ENCODE peak calls at places on chromosomes 5 and 9, in seven cellular contexts. H is GM12878, W is HCT116, P is SK-N-SH, J is H1, V is HepG2, L is K562. K is an unnamed sample.
A peak's percentile ranks its signal among the peaks of the same experiment; 100 is the strongest.

GRCh38 chr5:30040483-30041116 is 1152.9 kb upstream of the CDH6 start:
- DNase-seq in H (no peak), W (peak; percentile 15), P (peak; percentile 50), J (peak; percentile 27), V (peak; percentile 69), L (peak; percentile 73), K (peak; percentile 80)

GRCh38 chr9:34272146-34272545 is 56.9 kb downstream of the KIF24 start:
- DNase-seq in H (no peak), W (no peak), P (no peak), J (no peak), V (no peak), L (no peak), K (no peak)

GRCh38 chr9:2389404-2389803 is 232.2 kb upstream of the VLDLR start:
- DNase-seq in H (no peak), W (no peak), P (no peak), J (no peak), V (no peak), L (no peak), K (no peak)

GRCh38 chr5:26813235-26813634 is 225.2 kb downstream of the CDH9 start:
- DNase-seq in H (no peak), W (no peak), P (no peak), J (no peak), V (no peak), L (no peak), K (no peak)

GRCh38 chr9:136078025-136078424 is 17.1 kb downstream of the NACC2 start:
- DNase-seq in H (no peak), W (no peak), P (peak; percentile 10), J (no peak), V (no peak), L (no peak), K (no peak)

GRCh38 chr5:102778478-102778877 is 23.4 kb downstream of the PAM start:
- DNase-seq in H (no peak), W (no peak), P (no peak), J (no peak), V (no peak), L (no peak), K (no peak)

GRCh38 chr9:70603020-70603411 is 188.6 kb upstream of the KLF9 start:
- DNase-seq in H (no peak), W (no peak), P (no peak), J (no peak), V (no peak), L (no peak), K (no peak)

GRCh38 chr5:90777959-90778358 is 219.4 kb downstream of the ADGRV1 start:
- DNase-seq in H (no peak), W (no peak), P (no peak), J (no peak), V (no peak), L (no peak), K (no peak)

GRCh38 chr5:33195431-33196128 is 245.2 kb upstream of the TARS1 start:
- DNase-seq in H (no peak), W (no peak), P (no peak), J (no peak), V (no peak), L (no peak), K (no peak)

GRCh38 chr5:150208187-150209015 is 18.5 kb downstream of the SLC6A7 start:
- DNase-seq in H (no peak), W (no peak), P (no peak), J (no peak), V (no peak), L (no peak), K (no peak)

GRCh38 chr5:171913987-171914273 is 92.5 kb downstream of the FBXW11 start:
- DNase-seq in H (no peak), W (no peak), P (no peak), J (no peak), V (no peak), L (no peak), K (no peak)

GRCh38 chr5:157761690-157762611 is 18.4 kb downstream of the LSM11 start:
- DNase-seq in H (no peak), W (peak; percentile 35), P (peak; percentile 75), J (no peak), V (peak; percentile 60), L (peak; percentile 61), K (peak; percentile 73)

GRCh38 chr9:114410910-114411309 is 23.1 kb upstream of the AKNA start:
- DNase-seq in H (no peak), W (no peak), P (no peak), J (no peak), V (no peak), L (no peak), K (no peak)

GRCh38 chr9:135499326-135500070 is 984 bp upstream of the MRPS2 start:
- DNase-seq in H (no peak), W (peak; percentile 69), P (peak; percentile 90), J (no peak), V (peak; percentile 85), L (peak; percentile 90), K (peak; percentile 91)

GRCh38 chr5:86797677-86798076 is 179.9 kb downstream of the COX7C start:
- DNase-seq in H (no peak), W (no peak), P (no peak), J (peak; percentile 34), V (no peak), L (no peak), K (no peak)

GRCh38 chr5:177474845-177475562 is 1.6 kb upstream of the DBN1 start:
- DNase-seq in H (no peak), W (no peak), P (no peak), J (no peak), V (no peak), L (no peak), K (no peak)

GRCh38 chr9:75873707-75874106 is 16.8 kb upstream of the PCSK5 start:
- DNase-seq in H (no peak), W (no peak), P (no peak), J (no peak), V (no peak), L (no peak), K (no peak)

GRCh38 chr5:9380108-9380507 is 165.8 kb downstream of the SEMA5A start:
- DNase-seq in H (no peak), W (no peak), P (no peak), J (no peak), V (no peak), L (no peak), K (no peak)

GRCh38 chr5:12861891-12862290 is 957.6 kb upstream of the CTNND2 start:
- DNase-seq in H (no peak), W (no peak), P (no peak), J (peak; percentile 15), V (no peak), L (no peak), K (no peak)

GRCh38 chr5:25028994-25029393 is 384.2 kb upstream of the CDH10 start:
- DNase-seq in H (no peak), W (no peak), P (no peak), J (no peak), V (no peak), L (no peak), K (peak; percentile 51)

GRCh38 chr5:81249240-81249639 is 16.1 kb downstream of the CKMT2 start:
- DNase-seq in H (no peak), W (no peak), P (no peak), J (no peak), V (no peak), L (no peak), K (no peak)

GRCh38 chr9:105138306-105138801 is 106.1 kb upstream of the SLC44A1 start:
- DNase-seq in H (no peak), W (no peak), P (no peak), J (peak; percentile 82), V (peak; percentile 28), L (no peak), K (peak; percentile 12)
- TF ChIP-seq JUND in H (no peak), W (no peak), P (no peak), J (no peak), V (no peak), L (no peak), K (no peak)

DNA sequence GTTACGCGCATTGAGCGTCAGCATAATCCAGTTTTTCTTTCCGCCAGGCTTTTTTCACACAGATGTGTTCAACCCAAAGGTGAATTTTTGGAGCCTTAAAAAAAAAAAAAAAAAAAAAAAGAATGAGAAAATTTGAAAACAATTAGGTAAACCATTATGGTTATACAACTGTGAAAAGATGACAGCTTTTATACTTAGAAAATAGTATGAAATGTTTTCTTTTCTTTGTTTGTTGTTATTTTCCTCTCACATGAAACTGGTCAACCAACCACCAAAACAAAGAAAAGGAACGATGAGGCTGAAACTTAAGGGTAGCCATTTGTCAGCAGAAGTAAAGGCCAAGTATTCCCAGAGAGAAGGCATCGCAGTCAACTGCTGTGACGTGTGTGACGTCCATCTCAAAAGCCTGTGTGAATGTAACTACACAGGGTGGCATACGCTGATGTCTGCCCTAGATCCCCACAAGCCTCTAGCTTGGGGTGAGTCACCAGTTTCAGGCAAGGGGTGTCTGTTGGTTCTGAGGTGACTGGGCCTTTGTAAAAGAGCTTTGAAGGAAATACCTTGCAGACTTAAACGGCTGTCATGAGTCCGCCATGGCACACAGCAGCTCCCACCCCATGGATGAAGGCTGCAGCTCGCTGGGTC is 182.9 kb downstream of the AOPEP start:
- DNase-seq in H (no peak), W (no peak), P (no peak), J (no peak), V (no peak), L (no peak), K (no peak)
- TF ChIP-seq JUND in H (no peak), W (no peak), P (no peak), J (no peak), V (no peak), L (no peak), K (no peak)

DNA sequence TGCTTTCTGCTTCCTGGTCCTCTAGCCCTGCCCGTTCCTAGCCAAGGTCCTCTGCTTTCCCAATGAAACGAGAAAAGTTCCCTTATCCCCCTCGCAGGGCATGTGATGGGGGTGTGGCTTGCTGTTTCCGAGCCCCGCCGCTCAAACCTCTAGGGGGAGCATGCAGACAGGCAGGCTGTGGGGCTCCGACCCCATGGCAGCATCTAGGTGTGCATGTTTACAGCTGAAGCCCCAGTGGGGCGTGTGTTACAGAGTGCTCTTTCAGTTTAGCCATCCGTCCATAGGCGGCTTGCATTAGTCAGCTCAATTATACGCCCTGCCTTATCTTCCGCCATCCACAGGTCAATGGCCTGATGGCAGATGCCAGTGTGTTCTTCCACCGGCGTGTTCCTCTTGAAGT is 48.3 kb upstream of the SPATA31E1 start:
- DNase-seq in H (no peak), W (peak; percentile 29), P (no peak), J (peak; percentile 49), V (peak; percentile 9), L (peak; percentile 60), K (no peak)
- TF ChIP-seq JUND in H (no peak), W (no peak), P (no peak), J (no peak), V (no peak), L (no peak), K (no peak)

GRCh38 chr5:134456825-134457224 is 45.1 kb upstream of the CDKN2AIPNL start:
- DNase-seq in H (no peak), W (no peak), P (no peak), J (no peak), V (no peak), L (no peak), K (no peak)

GRCh38 chr5:134459491-134459890 is 47.8 kb upstream of the CDKN2AIPNL start:
- DNase-seq in H (no peak), W (no peak), P (no peak), J (no peak), V (no peak), L (no peak), K (no peak)

GRCh38 chr5:134458676-134459403 is 47.2 kb upstream of the CDKN2AIPNL start:
- DNase-seq in H (no peak), W (no peak), P (no peak), J (no peak), V (no peak), L (no peak), K (no peak)

GRCh38 chr5:134457801-134458200 is 46.1 kb upstream of the CDKN2AIPNL start:
- DNase-seq in H (no peak), W (no peak), P (no peak), J (no peak), V (no peak), L (no peak), K (no peak)

GRCh38 chr5:134458234-134458633 is 46.6 kb upstream of the CDKN2AIPNL start:
- DNase-seq in H (no peak), W (no peak), P (no peak), J (no peak), V (no peak), L (no peak), K (no peak)
- TF ChIP-seq JUND in H (no peak), W (no peak), P (no peak), J (no peak), V (no peak), L (no peak), K (no peak)

K was measured in T47D.